ENCODE peak calls at places on chromosomes 2 and 18, in six cellular contexts. M is naive thymus-derived CD4-positive, alpha-beta T cell; U is OCI-LY7; I is IMR-90; T is AG09309; R is iPS DF 6.9. J is an unnamed sample.
A peak's percentile ranks its signal among the peaks of the same experiment; 100 is the strongest.

GRCh38 chr2:66428986-66429612 is 5.8 kb upstream of the MEIS1 start:
- DNase-seq in M (no peak), U (peak; percentile 70), I (peak; percentile 79), T (no peak), R (no peak), J (peak; percentile 50)

GRCh38 chr2:73103018-73103542 is 9.7 kb downstream of the RAB11FIP5 start:
- DNase-seq in M (no peak), U (no peak), I (no peak), T (no peak), R (no peak), J (no peak)

GRCh38 chr2:232629201-232629475 is 4.3 kb upstream of the EFHD1 start:
- DNase-seq in M (no peak), U (no peak), I (no peak), T (no peak), R (no peak), J (no peak)

GRCh38 chr2:28737655-28738054 is 14.0 kb upstream of the PPP1CB start:
- DNase-seq in M (no peak), U (no peak), I (no peak), T (no peak), R (no peak), J (no peak)

GRCh38 chr18:70221156-70221910 is 15.8 kb upstream of the RTTN start:
- DNase-seq in M (no peak), U (no peak), I (no peak), T (no peak), R (no peak), J (no peak)

GRCh38 chr2:33069894-33070651 is 123.3 kb downstream of the LTBP1 start:
- DNase-seq in M (no peak), U (no peak), I (peak; percentile 100), T (peak; percentile 90), R (no peak), J (peak; percentile 46)

GRCh38 chr2:226985227-226985946 is 149.5 kb downstream of the RHBDD1 start:
- DNase-seq in M (peak; percentile 42), U (peak; percentile 79), I (peak; percentile 83), T (peak; percentile 57), R (no peak), J (peak; percentile 54)

GRCh38 chr18:48455555-48456478 is 46.6 kb upstream of the ZBTB7C start:
- DNase-seq in M (peak; percentile 65), U (no peak), I (peak; percentile 89), T (peak; percentile 92), R (no peak), J (no peak)

GRCh38 chr2:134137182-134137595 is 116.7 kb upstream of the MGAT5 start:
- DNase-seq in M (no peak), U (no peak), I (peak; percentile 55), T (no peak), R (no peak), J (no peak)

GRCh38 chr18:5759169-5759568 is 136.2 kb downstream of the TMEM200C start:
- DNase-seq in M (no peak), U (no peak), I (no peak), T (no peak), R (no peak), J (no peak)

GRCh38 chr18:47215554-47216138 is 35.8 kb downstream of the SKOR2 start:
- DNase-seq in M (peak; percentile 14), U (peak; percentile 26), I (peak; percentile 52), T (peak; percentile 20), R (peak; percentile 35), J (peak; percentile 51)

GRCh38 chr2:102141915-102142828 is at the start of gene IL1R1:
- DNase-seq in M (no peak), U (no peak), I (peak; percentile 80), T (peak; percentile 27), R (no peak), J (no peak)

GRCh38 chr2:164186596-164186995 is 434.7 kb downstream of the GRB14 start:
- DNase-seq in M (no peak), U (no peak), I (no peak), T (no peak), R (no peak), J (no peak)

GRCh38 chr18:57603871-57604270 is 17.4 kb upstream of the FECH start:
- DNase-seq in M (no peak), U (no peak), I (no peak), T (no peak), R (no peak), J (no peak)

GRCh38 chr2:101296314-101296809 is 12.1 kb downstream of the RNF149 start:
- DNase-seq in M (no peak), U (no peak), I (peak; percentile 36), T (peak; percentile 16), R (no peak), J (no peak)

GRCh38 chr2:85766214-85766613 is 12.4 kb downstream of the ATOH8 start:
- DNase-seq in M (no peak), U (no peak), I (no peak), T (no peak), R (no peak), J (no peak)
- H3K4me3 ChIP-seq in M (no peak overlapping the region), U (no peak overlapping the region), I (no peak overlapping the region), T (no peak overlapping the region), R (no peak overlapping the region), J (no peak overlapping the region)

GRCh38 chr2:172735646-172736418 is at the start of gene RAPGEF4:
- DNase-seq in M (peak; percentile 4), U (no peak), I (no peak), T (no peak), R (no peak), J (no peak)
- H3K4me3 ChIP-seq in M (no peak within 1 kb of the TSS), U (no peak within 1 kb of the TSS), I (peak within 1 kb of the TSS; percentile 81), T (peak within 1 kb of the TSS; percentile 40), R (peak within 1 kb of the TSS; percentile 87), J (no peak within 1 kb of the TSS)

DNA sequence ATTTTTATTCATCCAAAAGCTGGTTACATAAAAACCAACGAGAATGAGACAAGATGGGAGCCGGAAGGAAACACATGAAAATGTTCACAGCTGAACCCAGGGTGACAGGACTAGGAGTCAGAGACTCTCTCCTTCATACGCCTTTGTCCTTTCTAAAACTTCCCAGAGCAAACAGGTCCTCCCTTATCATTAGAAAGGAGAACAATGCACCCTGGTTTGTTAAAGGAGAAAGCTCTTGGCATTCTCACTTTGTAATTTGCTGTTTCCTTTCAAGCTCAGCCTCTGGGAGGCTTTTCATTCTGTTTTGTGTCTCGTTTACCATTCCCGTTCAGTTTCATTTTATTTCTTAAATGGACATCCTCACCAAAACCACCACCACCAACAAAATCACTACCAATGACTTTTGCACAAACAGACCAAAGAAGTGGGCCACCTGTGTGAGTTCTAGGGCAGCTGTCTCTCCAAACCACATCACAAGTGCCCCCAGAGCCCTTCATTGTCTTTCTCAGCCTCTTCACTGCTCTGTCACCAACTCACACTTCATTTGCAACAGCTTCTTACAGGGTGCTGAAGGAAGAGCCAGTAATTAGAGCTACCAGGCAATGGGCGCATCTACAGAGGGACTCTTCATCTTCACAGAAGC is 105.3 kb downstream of the HDAC4 start:
- DNase-seq in M (peak; percentile 52), U (no peak), I (no peak), T (no peak), R (no peak), J (no peak)
- H3K4me3 ChIP-seq in M (peak overlapping the region; percentile 50), U (no peak overlapping the region), I (no peak overlapping the region), T (no peak overlapping the region), R (no peak overlapping the region), J (no peak overlapping the region)

GRCh38 chr2:11340717-11341116 is 3.7 kb downstream of the ROCK2 start:
- DNase-seq in M (no peak), U (no peak), I (no peak), T (no peak), R (no peak), J (no peak)
- H3K4me3 ChIP-seq in M (no peak overlapping the region), U (no peak overlapping the region), I (no peak overlapping the region), T (no peak overlapping the region), R (no peak overlapping the region), J (no peak overlapping the region)

GRCh38 chr2:196963961-196964360 is 37.5 kb upstream of the PGAP1 start:
- DNase-seq in M (no peak), U (no peak), I (no peak), T (no peak), R (no peak), J (no peak)

GRCh38 chr2:196962325-196962724 is 35.8 kb upstream of the PGAP1 start:
- DNase-seq in M (no peak), U (no peak), I (no peak), T (no peak), R (no peak), J (no peak)

GRCh38 chr2:196966078-196966477 is 39.6 kb upstream of the PGAP1 start:
- DNase-seq in M (no peak), U (no peak), I (no peak), T (no peak), R (no peak), J (no peak)

GRCh38 chr2:196961889-196962288 is 35.4 kb upstream of the PGAP1 start:
- DNase-seq in M (no peak), U (no peak), I (no peak), T (no peak), R (no peak), J (peak; percentile 57)

DNA sequence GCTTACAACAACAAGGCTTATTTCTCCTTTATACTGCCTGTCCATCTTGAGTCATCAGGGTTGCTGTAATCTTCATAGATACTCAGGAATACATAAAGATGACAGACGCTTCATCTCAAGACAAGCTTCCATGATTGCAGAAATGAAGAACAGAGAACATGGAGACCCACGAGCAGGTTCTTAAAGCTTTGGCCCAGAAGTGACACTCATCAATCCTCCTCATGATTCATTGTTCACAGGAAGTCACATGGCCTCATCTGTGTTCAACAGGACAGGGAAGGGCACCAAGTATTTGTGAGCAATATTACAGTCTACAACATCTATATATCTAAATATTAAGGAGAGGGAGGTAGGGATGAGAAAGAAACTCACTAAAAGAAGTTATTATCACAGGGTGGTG is 36.5 kb upstream of the PGAP1 start:
- DNase-seq in M (no peak), U (no peak), I (no peak), T (no peak), R (no peak), J (no peak)
- H3K4me3 ChIP-seq in M (no peak overlapping the region), U (no peak overlapping the region), I (no peak overlapping the region), T (no peak overlapping the region), R (no peak overlapping the region), J (no peak overlapping the region)

GRCh38 chr2:10043906-10044601 is 704 bp downstream of the KLF11 start:
- DNase-seq in M (peak; percentile 89), U (peak; percentile 93), I (peak; percentile 86), T (peak; percentile 42), R (no peak), J (peak; percentile 96)

GRCh38 chr2:10043256-10043905 is at the start of gene KLF11:
- DNase-seq in M (peak; percentile 78), U (peak; percentile 88), I (peak; percentile 81), T (peak; percentile 27), R (no peak), J (peak; percentile 90)

GRCh38 chr2:10042301-10043161 is 819 bp upstream of the KLF11 start:
- DNase-seq in M (peak; percentile 58), U (no peak), I (peak; percentile 47), T (no peak), R (no peak), J (no peak)

GRCh38 chr2:10039658-10040410 is 3.5 kb upstream of the KLF11 start:
- DNase-seq in M (no peak), U (no peak), I (no peak), T (no peak), R (no peak), J (no peak)

DNA sequence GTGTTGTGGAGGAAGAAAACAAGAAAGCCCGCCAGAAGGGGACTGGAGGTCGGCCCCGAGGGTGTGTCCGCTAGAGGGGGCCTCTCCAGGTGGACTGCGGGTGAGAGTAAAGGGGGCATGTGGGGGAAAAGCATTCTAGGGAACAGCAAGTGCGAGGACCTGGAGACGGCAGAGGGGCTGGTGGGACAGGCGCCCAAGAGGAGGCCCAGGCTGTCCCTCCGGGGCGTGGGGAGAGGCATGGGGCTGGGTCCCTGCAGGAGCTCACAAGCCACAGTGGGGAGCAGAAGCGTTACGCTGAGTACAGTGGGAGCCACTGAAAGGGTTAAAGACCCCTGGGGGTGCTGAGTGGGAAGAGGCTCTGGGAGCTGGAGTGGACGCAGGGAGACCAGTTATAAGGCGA is 1.6 kb upstream of the KLF11 start:
- DNase-seq in M (no peak), U (no peak), I (no peak), T (no peak), R (no peak), J (no peak)
- H3K4me3 ChIP-seq in M (no peak overlapping the region), U (no peak overlapping the region), I (no peak overlapping the region), T (no peak overlapping the region), R (no peak overlapping the region), J (no peak overlapping the region)

J was measured in GM12865.